ENCODE peak calls at places on chromosomes 13 and 19, in six cellular contexts. C is neural progenitor cell, M is astrocyte, O is fibroblast of lung, N is K562, R is GM23248. B is an unnamed sample.

GRCh38 chr19:3665681-3666544 is 34.4 kb downstream of the PIP5K1C start:
- DNase-seq in R (peak), C (peak), N (peak), M (no peak), O (no peak), B (peak)

GRCh38 chr19:17843908-17844490 is 3.8 kb downstream of the JAK3 start:
- DNase-seq in O (no peak), M (no peak), R (no peak), N (no peak), C (no peak), B (no peak)

GRCh38 chr13:55266644-55267043 is 1874.1 kb upstream of the PRR20A start:
- DNase-seq in R (no peak), N (no peak), C (no peak), O (no peak), M (no peak), B (no peak)

GRCh38 chr19:45876411-45877197 is 9.3 kb downstream of the IRF2BP1 start:
- DNase-seq in O (peak), M (peak), N (peak), C (peak), R (peak), B (peak)

GRCh38 chr19:13212759-13213330 is 62.6 kb downstream of the IER2 start:
- DNase-seq in O (peak), N (peak), R (peak), C (peak), M (no peak), B (peak)

GRCh38 chr13:52961196-52961845 is 67.3 kb upstream of the OLFM4 start:
- DNase-seq in N (no peak), C (peak), O (no peak), R (no peak), M (no peak), B (no peak)

GRCh38 chr19:50460161-50460765 is 16.0 kb upstream of the EMC10 start:
- DNase-seq in N (no peak), M (peak), C (no peak), O (peak), R (peak), B (no peak)

GRCh38 chr19:18097993-18098890 is 664 bp downstream of the MAST3 start:
- DNase-seq in M (no peak), O (no peak), N (no peak), R (no peak), C (no peak), B (no peak)

GRCh38 chr13:85650613-85651012 is 148.6 kb downstream of the SLITRK6 start:
- DNase-seq in R (no peak), O (no peak), C (no peak), N (no peak), M (no peak), B (no peak)

GRCh38 chr13:114032121-114032799 is 58.4 kb upstream of the C13orf46 start:
- DNase-seq in M (peak), C (no peak), R (peak), O (peak), N (no peak), B (peak)

GRCh38 chr13:80870186-80870585 is 529.3 kb upstream of the SPRY2 start:
- DNase-seq in C (no peak), M (no peak), N (no peak), R (no peak), O (no peak), B (no peak)

GRCh38 chr13:24709186-24709913 is 29.1 kb downstream of the ATP12A start:
- DNase-seq in O (no peak), C (no peak), N (no peak), M (no peak), R (no peak), B (no peak)

GRCh38 chr13:47886314-47886713 is 114.8 kb downstream of the SUCLA2 start:
- DNase-seq in R (no peak), N (no peak), O (no peak), C (no peak), M (no peak), B (no peak)

GRCh38 chr13:25432686-25433085 is 60.9 kb downstream of the ATP8A2 start:
- DNase-seq in M (no peak), N (no peak), R (no peak), O (no peak), C (no peak), B (peak)

GRCh38 chr13:49052801-49053200 is 77.1 kb downstream of the FNDC3A start:
- DNase-seq in O (peak), N (no peak), C (no peak), R (peak), M (peak), B (no peak)

GRCh38 chr19:15025237-15025636 is 24.0 kb upstream of the CASP14 start:
- DNase-seq in C (no peak), O (no peak), N (peak), M (no peak), R (no peak), B (no peak)

GRCh38 chr19:33906578-33907335 is 110.1 kb downstream of the KCTD15 start:
- DNase-seq in N (no peak), M (peak), C (peak), R (peak), O (peak), B (no peak)

GRCh38 chr13:103104340-103104739 is 38.1 kb upstream of the SLC10A2 start:
- DNase-seq in R (no peak), N (no peak), C (no peak), M (no peak), O (no peak), B (no peak)

GRCh38 chr19:16441661-16442071 is 30.1 kb downstream of the EPS15L1 start:
- DNase-seq in R (peak), C (peak), M (no peak), O (no peak), N (peak), B (no peak)

GRCh38 chr13:29182216-29182615 is 362.1 kb downstream of the MTUS2 start:
- DNase-seq in N (no peak), M (no peak), C (no peak), R (no peak), O (no peak), B (no peak)

GRCh38 chr19:7013678-7014077 is 7.6 kb downstream of the MBD3L2B start:
- DNase-seq in C (no peak), N (no peak), R (peak), O (peak), M (no peak), B (peak)

GRCh38 chr19:5309438-5310204 is 31.0 kb downstream of the PTPRS start:
- DNase-seq in M (no peak), R (peak), O (no peak), C (no peak), N (no peak), B (no peak)

GRCh38 chr19:5305163-5305562 is 35.4 kb downstream of the PTPRS start:
- DNase-seq in M (no peak), R (no peak), C (no peak), N (no peak), O (no peak), B (no peak)

GRCh38 chr19:5306531-5306930 is 34.1 kb downstream of the PTPRS start:
- DNase-seq in O (no peak), M (no peak), C (no peak), R (no peak), N (no peak), B (no peak)

GRCh38 chr19:5308471-5309437 is 31.9 kb downstream of the PTPRS start:
- DNase-seq in R (peak), O (peak), N (peak), C (no peak), M (peak), B (peak)

GRCh38 chr19:5307655-5308054 is 33.0 kb downstream of the PTPRS start:
- DNase-seq in M (no peak), O (no peak), C (no peak), N (no peak), R (no peak), B (no peak)
- H3K9ac ChIP-seq in M (no peak), O (no peak), C (no peak), N (no peak), R (no peak), B (no peak)

DNA sequence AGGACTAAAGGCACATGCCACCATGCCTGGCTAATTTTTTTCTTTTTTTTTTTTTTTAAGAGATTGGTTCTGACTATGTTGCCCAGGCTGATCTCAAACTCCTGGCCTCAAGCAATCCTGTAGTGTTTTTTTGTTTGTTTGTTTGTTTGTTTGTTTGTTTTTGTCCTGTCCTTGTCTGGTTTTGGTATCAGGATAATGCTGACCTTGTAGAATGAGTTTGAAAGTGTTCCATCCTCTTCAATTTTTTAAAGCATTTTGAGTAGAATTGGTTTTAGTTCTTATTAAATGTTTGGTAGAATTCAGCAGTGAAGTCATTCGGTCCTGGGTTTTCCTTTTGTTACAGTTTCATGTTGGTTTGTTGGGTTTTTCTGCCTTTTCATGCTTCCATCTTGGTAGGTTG is 19.2 kb downstream of the CEACAM4 start:
- DNase-seq in N (no peak), R (no peak), C (no peak), O (no peak), M (no peak), B (no peak)
- H3K9ac ChIP-seq in N (no peak), R (no peak), C (no peak), O (no peak), M (no peak), B (no peak)

GRCh38 chr19:48650974-48651681 is 5.1 kb upstream of the CA11 start:
- DNase-seq in N (peak), M (no peak), C (no peak), R (no peak), O (no peak), B (no peak)
- H3K9ac ChIP-seq in N (peak), M (no peak), C (no peak), R (no peak), O (no peak), B (no peak)

GRCh38 chr19:51688665-51689571 is 4.2 kb upstream of the SPACA6 start:
- DNase-seq in C (peak), N (peak), R (peak), M (peak), O (peak), B (peak)
- H3K9ac ChIP-seq in C (no peak), N (peak), R (peak), M (peak), O (peak), B (peak)

B was measured in adipocyte.